ENCODE peak calls at places on chromosomes 12 and 14, in four cellular contexts. O, U, G and E are unnamed samples.
A peak's percentile ranks its signal among the peaks of the same experiment; 100 is the strongest.

GRCh38 chr12:107523760-107524558 is 161.6 kb upstream of the PWP1 start:
- DNase-seq in O (no peak), U (no peak), G (no peak), E (no peak)

GRCh38 chr12:25903603-25904245 is 54.8 kb upstream of the RASSF8 start:
- DNase-seq in O (no peak), U (no peak), G (no peak), E (no peak)

GRCh38 chr14:96889091-96889490 is 91.9 kb downstream of the VRK1 start:
- DNase-seq in O (no peak), U (no peak), G (no peak), E (no peak)

GRCh38 chr12:58196971-58197370 is 255.6 kb downstream of the ATP23 start:
- DNase-seq in O (no peak), U (no peak), G (no peak), E (no peak)

GRCh38 chr12:4118017-4118510 is 155.5 kb upstream of the CCND2 start:
- DNase-seq in O (no peak), U (peak; percentile 37), G (peak; percentile 55), E (peak; percentile 60)

GRCh38 chr12:34547276-34547675 is 525.0 kb downstream of the ALG10 start:
- DNase-seq in O (no peak), U (no peak), G (no peak), E (no peak)

GRCh38 chr12:10362325-10362724 is 27.5 kb downstream of the KLRK1 start:
- DNase-seq in O (no peak), U (no peak), G (no peak), E (no peak)

GRCh38 chr12:71626768-71627167 is 36.9 kb downstream of the ZFC3H1 start:
- DNase-seq in O (no peak), U (no peak), G (no peak), E (no peak)

GRCh38 chr12:96720363-96720705 is 186.7 kb upstream of the NEDD1 start:
- DNase-seq in O (no peak), U (no peak), G (peak; percentile 14), E (no peak)

GRCh38 chr14:81529391-81529790 is 4.3 kb downstream of the SEL1L start:
- DNase-seq in O (no peak), U (no peak), G (no peak), E (no peak)

GRCh38 chr12:84422340-84422739 is 490.3 kb downstream of the SLC6A15 start:
- DNase-seq in O (no peak), U (no peak), G (no peak), E (no peak)

GRCh38 chr12:49088190-49088931 is 6.2 kb downstream of the DHH start:
- DNase-seq in O (peak; percentile 84), U (peak; percentile 76), G (peak; percentile 77), E (peak; percentile 72)

GRCh38 chr12:28209782-28210181 is 19.5 kb downstream of the CCDC91 start:
- DNase-seq in O (no peak), U (no peak), G (no peak), E (no peak)

GRCh38 chr14:61562321-61563161 is 132.8 kb upstream of the HIF1A start:
- DNase-seq in O (no peak), U (no peak), G (no peak), E (peak; percentile 54)

GRCh38 chr12:108332791-108333382 is 6.2 kb downstream of the CMKLR1 start:
- DNase-seq in O (peak; percentile 89), U (no peak), G (no peak), E (peak; percentile 77)

GRCh38 chr12:49487605-49488004 is 51.2 kb upstream of the KCNH3 start:
- DNase-seq in O (no peak), U (no peak), G (no peak), E (no peak)

GRCh38 chr12:103505371-103506236 is 9.8 kb upstream of the C12orf42 start:
- DNase-seq in O (no peak), U (no peak), G (no peak), E (no peak)

GRCh38 chr14:64510825-64511679 is 6.5 kb downstream of the ZBTB1 start:
- DNase-seq in O (peak; percentile 75), U (no peak), G (peak; percentile 72), E (peak; percentile 76)

GRCh38 chr14:29453045-29453444 is 474.6 kb downstream of the PRKD1 start:
- DNase-seq in O (no peak), U (no peak), G (no peak), E (no peak)

GRCh38 chr12:62522984-62523383 is 56.4 kb downstream of the MON2 start:
- DNase-seq in O (no peak), U (no peak), G (no peak), E (no peak)

GRCh38 chr14:46661728-46662127 is 10.1 kb upstream of the RPL10L start:
- DNase-seq in O (no peak), U (no peak), G (no peak), E (no peak)

GRCh38 chr14:78763746-78764145 is 593.6 kb downstream of the NRXN3 start:
- DNase-seq in O (no peak), U (no peak), G (no peak), E (no peak)

GRCh38 chr12:81161680-81162079 is 83.8 kb downstream of the ACSS3 start:
- DNase-seq in O (no peak), U (no peak), G (no peak), E (no peak)

GRCh38 chr12:88375301-88375959 is 204.8 kb downstream of the KITLG start:
- DNase-seq in O (no peak), U (no peak), G (no peak), E (no peak)

GRCh38 chr12:96445743-96446655 is 43.4 kb upstream of the CFAP54 start:
- DNase-seq in O (no peak), U (no peak), G (peak; percentile 84), E (no peak)

GRCh38 chr14:105999361-106000028 is 473.1 kb downstream of the TMEM121 start:
- DNase-seq in O (no peak), U (no peak), G (peak; percentile 69), E (no peak)

GRCh38 chr12:16281157-16281556 is 3.7 kb upstream of the SLC15A5 start:
- DNase-seq in O (no peak), U (no peak), G (no peak), E (no peak)

GRCh38 chr12:14479004-14479403 is 88.7 kb downstream of the PLBD1 start:
- DNase-seq in O (no peak), U (no peak), G (no peak), E (no peak)

GRCh38 chr12:68370006-68370590 is 37.9 kb upstream of the MDM1 start:
- DNase-seq in O (no peak), U (no peak), G (no peak), E (no peak)

GRCh38 chr12:116421785-116422538 is 137.2 kb upstream of the MAP1LC3B2 start:
- DNase-seq in O (no peak), U (no peak), G (no peak), E (no peak)

GRCh38 chr12:116427200-116427932 is 131.8 kb upstream of the MAP1LC3B2 start:
- DNase-seq in O (no peak), U (no peak), G (no peak), E (no peak)

GRCh38 chr12:116426391-116427136 is 132.6 kb upstream of the MAP1LC3B2 start:
- DNase-seq in O (peak; percentile 88), U (peak; percentile 85), G (no peak), E (peak; percentile 89)

GRCh38 chr12:116423053-116423452 is 136.1 kb upstream of the MAP1LC3B2 start:
- DNase-seq in O (no peak), U (no peak), G (no peak), E (no peak)

DNA sequence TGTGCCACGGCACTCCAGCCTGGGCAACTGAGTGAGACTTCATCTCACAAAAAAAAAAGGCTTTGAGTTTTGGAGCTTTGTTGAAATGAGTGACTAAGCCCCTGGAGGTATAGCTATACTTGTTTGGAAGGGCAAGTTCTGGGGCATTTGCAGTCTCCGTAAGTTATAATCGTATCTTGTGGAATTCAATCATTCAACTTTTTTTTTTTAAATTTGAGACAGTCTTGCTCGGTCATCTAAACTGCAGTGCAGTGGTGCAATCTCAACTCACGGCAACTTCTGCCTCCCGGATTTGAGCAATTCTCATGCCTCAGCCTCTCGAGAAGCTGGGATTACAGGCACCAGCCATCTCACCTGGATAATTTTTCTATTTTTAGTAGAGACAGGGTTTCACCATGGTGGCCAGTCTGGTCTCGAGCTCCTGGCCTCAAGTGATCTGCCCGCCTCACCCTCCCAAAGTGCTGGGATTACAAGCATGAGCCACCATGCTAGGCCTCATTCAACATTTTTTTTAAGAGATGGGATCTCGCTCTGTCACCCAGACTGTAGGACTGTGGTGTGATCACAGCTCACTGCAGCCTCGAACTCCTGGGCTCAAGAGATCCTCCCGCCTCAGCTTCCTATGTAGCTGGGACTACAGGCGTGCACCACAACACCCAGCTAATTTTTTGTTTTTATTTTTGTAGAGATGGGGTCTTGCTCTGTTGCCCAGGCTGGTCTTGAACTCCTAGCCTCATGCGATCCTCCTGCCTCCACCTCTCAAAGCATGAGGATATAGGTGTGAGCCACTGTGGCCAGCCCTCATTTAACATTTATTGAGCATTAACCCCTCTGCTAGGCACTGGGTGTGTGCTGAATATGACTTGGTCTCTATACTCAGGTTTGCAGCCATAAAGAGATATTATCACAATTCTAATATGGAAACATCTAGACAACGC is 133.7 kb upstream of the MAP1LC3B2 start:
- DNase-seq in O (no peak), U (no peak), G (no peak), E (no peak)
- H3K27ac ChIP-seq in O (peak overlapping the region; percentile 16), U (no peak overlapping the region), G (no peak overlapping the region), E (no peak overlapping the region)

GRCh38 chr14:75069811-75070145 is 337 bp downstream of the ZC2HC1C start:
- DNase-seq in O (no peak), U (no peak), G (no peak), E (no peak)
- H3K4me3 ChIP-seq in O (peak overlapping the region; percentile 58), U (peak overlapping the region; percentile 53), G (no peak overlapping the region), E (peak overlapping the region; percentile 47)

GRCh38 chr14:59463773-59464650 is 1.2 kb downstream of the GPR135 start:
- DNase-seq in O (peak; percentile 63), U (peak; percentile 70), G (no peak), E (no peak)
- H3K27ac ChIP-seq in O (peak overlapping the region; percentile 87), U (peak overlapping the region; percentile 79), G (peak overlapping the region; percentile 0), E (peak overlapping the region; percentile 83)

GRCh38 chr12:121792607-121793500 is 634 bp downstream of the RHOF start:
- DNase-seq in O (no peak), U (peak; percentile 87), G (peak; percentile 66), E (no peak)

GRCh38 chr12:121788176-121788818 is 5.2 kb downstream of the RHOF start:
- DNase-seq in O (no peak), U (no peak), G (no peak), E (no peak)

GRCh38 chr12:121791671-121792496 is 1.6 kb downstream of the RHOF start:
- DNase-seq in O (no peak), U (no peak), G (peak; percentile 33), E (no peak)

GRCh38 chr12:121789233-121789781 is 4.2 kb downstream of the RHOF start:
- DNase-seq in O (no peak), U (no peak), G (peak; percentile 50), E (no peak)

DNA sequence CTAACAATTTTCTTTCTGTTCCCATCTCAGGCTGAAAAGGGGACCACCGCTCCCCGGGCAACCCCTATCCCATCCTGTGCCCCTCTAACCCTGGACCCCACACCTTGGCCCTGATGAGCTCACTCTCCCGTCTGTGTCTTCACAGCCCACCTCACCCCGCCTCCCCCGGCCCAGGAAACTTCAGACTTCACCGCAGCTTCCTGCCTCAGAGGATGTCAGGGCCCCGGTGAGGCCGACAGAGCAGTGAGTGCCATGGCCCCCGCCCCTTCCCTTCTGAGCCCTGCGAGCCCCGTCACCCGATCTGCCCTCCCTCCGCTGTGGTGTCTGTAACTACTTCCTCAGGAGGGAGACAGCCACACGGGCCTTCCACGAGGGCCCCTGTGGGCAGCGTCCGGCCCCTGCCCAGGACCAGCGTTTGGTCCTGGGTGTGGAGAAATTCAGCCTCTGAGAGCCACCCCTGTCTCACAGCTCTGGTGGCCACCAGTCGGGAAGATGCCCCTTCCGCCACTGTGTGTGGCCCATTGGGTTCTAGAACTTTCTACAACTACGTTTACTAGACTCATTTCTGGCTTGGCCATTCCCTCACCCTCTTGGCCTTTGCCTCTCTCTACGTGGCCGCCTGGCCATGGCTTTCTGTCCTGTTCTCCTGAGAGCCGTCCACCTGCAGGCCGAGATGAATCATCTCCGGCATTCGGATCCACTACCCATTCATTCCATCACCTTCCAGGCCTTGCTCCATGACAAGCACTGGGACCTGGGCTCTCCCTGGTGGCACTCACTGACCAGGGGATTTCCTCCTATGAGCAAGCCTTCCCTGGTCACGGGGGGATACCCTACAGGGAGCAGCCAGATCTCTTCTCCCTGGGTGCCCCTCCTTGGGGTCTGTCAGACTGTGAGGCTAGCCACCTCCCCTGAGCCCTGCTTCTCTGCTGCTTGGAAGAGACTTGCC is 3.4 kb downstream of the RHOF start:
- DNase-seq in O (no peak), U (no peak), G (peak; percentile 94), E (no peak)
- H3K4me3 ChIP-seq in O (no peak overlapping the region), U (no peak overlapping the region), G (peak overlapping the region; percentile 77), E (no peak overlapping the region)